ENCODE peak calls at places on chromosomes 11 and 22, in ten cellular contexts. D, X, Z, C, L, I, H, Y, Q and J are unnamed samples.

GRCh38 chr11:70191495-70192140 is 11.5 kb upstream of the FADD start:
- DNase-seq in I (peak; percentile 87), Q (peak; percentile 85), Y (peak; percentile 79), X (peak; percentile 49), C (peak; percentile 90), H (peak; percentile 32), D (peak; percentile 62), Z (peak; percentile 72), L (peak; percentile 67), J (peak; percentile 80)

GRCh38 chr11:8167796-8168195 is 1.0 kb downstream of the RIC3 start:
- DNase-seq in Q (no peak), H (no peak), Y (no peak), C (no peak), Z (no peak), X (peak; percentile 11), I (no peak), D (no peak), L (no peak), J (no peak)

GRCh38 chr11:71207563-71207962 is 44.8 kb downstream of the SHANK2 start:
- DNase-seq in L (no peak), I (no peak), Q (no peak), H (no peak), X (no peak), C (no peak), D (no peak), Y (no peak), Z (no peak), J (no peak)

GRCh38 chr11:57425565-57426438 is 1.1 kb downstream of the SLC43A3 start:
- DNase-seq in X (peak; percentile 14), I (peak; percentile 65), Z (peak; percentile 43), Y (no peak), D (peak; percentile 84), Q (peak; percentile 74), C (no peak), L (no peak), H (no peak), J (peak; percentile 84)

GRCh38 chr11:123775274-123775673 is 21.0 kb upstream of the OR6X1 start:
- DNase-seq in Y (no peak), H (no peak), D (no peak), X (no peak), I (no peak), L (no peak), Q (no peak), Z (no peak), C (no peak), J (no peak)

GRCh38 chr22:28819253-28820096 is 19.1 kb upstream of the XBP1 start:
- DNase-seq in D (no peak), L (no peak), Q (no peak), C (no peak), H (no peak), I (no peak), Z (peak; percentile 81), X (no peak), Y (no peak), J (peak; percentile 75)

GRCh38 chr11:96196074-96196787 is 146.8 kb downstream of the MAML2 start:
- DNase-seq in L (no peak), Y (no peak), I (no peak), H (no peak), Q (no peak), X (no peak), Z (no peak), D (no peak), C (no peak), J (no peak)

GRCh38 chr11:86688398-86689179 is 16.2 kb upstream of the ME3 start:
- DNase-seq in Q (no peak), H (no peak), I (no peak), Y (no peak), Z (no peak), C (no peak), L (peak; percentile 95), D (no peak), X (peak; percentile 91), J (no peak)

GRCh38 chr22:36862251-36863242 is 1.7 kb downstream of the NCF4 start:
- DNase-seq in H (no peak), C (no peak), Y (no peak), L (no peak), Q (peak; percentile 67), I (peak; percentile 58), D (peak; percentile 44), Z (no peak), X (no peak), J (peak; percentile 65)

GRCh38 chr22:24289781-24290181 is 19.1 kb downstream of the SPECC1L start:
- DNase-seq in D (peak; percentile 34), Z (no peak), Y (peak; percentile 58), L (no peak), I (no peak), Q (no peak), X (no peak), C (no peak), H (no peak), J (no peak)

GRCh38 chr11:12329797-12330196 is 47.6 kb upstream of the PARVA start:
- DNase-seq in L (no peak), Q (no peak), I (no peak), Z (no peak), H (no peak), D (no peak), Y (no peak), X (no peak), C (peak; percentile 25), J (no peak)

GRCh38 chr11:117528061-117528780 is 200.6 kb downstream of the CEP164 start:
- DNase-seq in Z (no peak), I (no peak), L (peak; percentile 59), H (no peak), D (no peak), Q (no peak), C (no peak), Y (no peak), X (no peak), J (no peak)

GRCh38 chr11:75554258-75555022 is 7.6 kb upstream of the SERPINH1 start:
- DNase-seq in I (peak; percentile 96), C (peak; percentile 98), L (no peak), Z (peak; percentile 72), D (peak; percentile 92), X (peak; percentile 100), H (no peak), Y (peak; percentile 78), Q (peak; percentile 98), J (peak; percentile 65)

GRCh38 chr22:44777364-44777756 is 25.0 kb downstream of the ARHGAP8 start:
- DNase-seq in L (no peak), X (no peak), Z (no peak), C (no peak), Q (no peak), D (no peak), H (no peak), I (no peak), Y (no peak), J (no peak)

GRCh38 chr22:44780876-44781275 is 28.5 kb downstream of the ARHGAP8 start:
- DNase-seq in Z (no peak), H (no peak), I (no peak), Q (no peak), D (no peak), Y (no peak), C (no peak), L (no peak), X (no peak), J (no peak)

GRCh38 chr22:44773082-44773481 is 20.7 kb downstream of the ARHGAP8 start:
- DNase-seq in X (no peak), Y (no peak), I (no peak), D (no peak), Z (no peak), L (no peak), Q (no peak), C (no peak), H (no peak), J (no peak)

GRCh38 chr22:44776535-44777363 is 24.4 kb downstream of the ARHGAP8 start:
- DNase-seq in H (no peak), D (no peak), Y (no peak), Q (no peak), I (no peak), X (no peak), Z (no peak), C (no peak), L (no peak), J (no peak)

GRCh38 chr22:44775862-44776261 is 23.5 kb downstream of the ARHGAP8 start:
- DNase-seq in I (no peak), C (no peak), H (no peak), D (no peak), L (no peak), Q (no peak), Z (no peak), Y (no peak), X (no peak), J (no peak)
- H3K4me1 ChIP-seq in I (no peaks in the 10 kb centered on the region), C (no peaks in the 10 kb centered on the region), H (no peaks in the 10 kb centered on the region), D (no peaks in the 10 kb centered on the region), L (peaks cover 3% of the 10 kb centered on the region), Q (no peaks in the 10 kb centered on the region), Z (no peaks in the 10 kb centered on the region), Y (no peaks in the 10 kb centered on the region), X (no peaks in the 10 kb centered on the region), J (no peaks in the 10 kb centered on the region)

GRCh38 chr22:39528080-39528661 is 4.4 kb downstream of the RPS19BP1 start:
- DNase-seq in Z (no peak), Q (no peak), I (peak; percentile 69), Y (no peak), X (no peak), C (peak; percentile 91), D (no peak), L (peak; percentile 98), H (no peak), J (no peak)
- H3K4me1 ChIP-seq in Z (peaks cover 45% of the 10 kb centered on the region), Q (peaks cover 53% of the 10 kb centered on the region), I (peaks cover 82% of the 10 kb centered on the region), Y (peaks cover 27% of the 10 kb centered on the region), X (peaks cover 4% of the 10 kb centered on the region), C (peaks cover 24% of the 10 kb centered on the region), D (peaks cover 81% of the 10 kb centered on the region), L (peaks cover 26% of the 10 kb centered on the region), H (peaks cover 82% of the 10 kb centered on the region), J (peaks cover 73% of the 10 kb centered on the region)

GRCh38 chr11:23542171-23542570 is 681.9 kb upstream of the CCDC179 start:
- DNase-seq in Z (no peak), X (no peak), D (no peak), Y (no peak), I (no peak), L (no peak), Q (no peak), H (no peak), C (no peak), J (no peak)

GRCh38 chr11:23539556-23539955 is 679.3 kb upstream of the CCDC179 start:
- DNase-seq in Q (no peak), C (no peak), H (no peak), X (no peak), D (no peak), L (no peak), I (no peak), Z (no peak), Y (no peak), J (no peak)

GRCh38 chr11:23540101-23540561 is 679.9 kb upstream of the CCDC179 start:
- DNase-seq in Y (peak; percentile 13), H (no peak), C (no peak), Q (no peak), Z (peak; percentile 30), L (no peak), I (no peak), X (peak; percentile 53), D (no peak), J (no peak)

GRCh38 chr11:23542816-23543215 is 682.5 kb upstream of the CCDC179 start:
- DNase-seq in L (no peak), X (no peak), D (no peak), Z (no peak), I (no peak), Q (no peak), Y (no peak), H (no peak), C (no peak), J (no peak)

GRCh38 chr11:23543651-23544216 is 683.5 kb upstream of the CCDC179 start:
- DNase-seq in C (no peak), I (no peak), Y (no peak), H (no peak), X (no peak), L (no peak), Q (no peak), Z (no peak), D (no peak), J (no peak)
- H3K4me1 ChIP-seq in C (no peaks in the 10 kb centered on the region), I (no peaks in the 10 kb centered on the region), Y (no peaks in the 10 kb centered on the region), H (no peaks in the 10 kb centered on the region), X (peaks cover 6% of the 10 kb centered on the region), L (no peaks in the 10 kb centered on the region), Q (no peaks in the 10 kb centered on the region), Z (no peaks in the 10 kb centered on the region), D (no peaks in the 10 kb centered on the region), J (no peaks in the 10 kb centered on the region)

GRCh38 chr22:46150615-46151423 is 493 bp downstream of the PPARA start:
- DNase-seq in L (no peak), Q (peak; percentile 62), I (no peak), Y (peak; percentile 32), Z (peak; percentile 52), C (peak; percentile 47), X (no peak), H (peak; percentile 32), D (no peak), J (peak; percentile 92)
- H3K4me1 ChIP-seq in L (peaks cover 8% of the 10 kb centered on the region), Q (peaks cover 16% of the 10 kb centered on the region), I (peaks cover 24% of the 10 kb centered on the region), Y (peaks cover 6% of the 10 kb centered on the region), Z (peaks cover 4% of the 10 kb centered on the region), C (no peaks in the 10 kb centered on the region), X (peaks cover 3% of the 10 kb centered on the region), H (peaks cover 21% of the 10 kb centered on the region), D (peaks cover 37% of the 10 kb centered on the region), J (peaks cover 24% of the 10 kb centered on the region)